ENCODE peak calls at places on chromosomes 1 and 21, in five cellular contexts. One of them, this sample, is unnamed.

GRCh38 chr1:103948526-103948925 is 198.8 kb downstream of the AMY1C start:
- DNase-seq in Peyer's patch: no peak
- DNase-seq in DND-41: no peak
- DNase-seq in astrocyte of the cerebellum: no peak
- DNase-seq in left ventricle myocardium inferior: no peak
- DNase-seq in this sample: no peak

GRCh38 chr1:207755846-207756692 is 4.2 kb downstream of the CD46 start:
- DNase-seq in Peyer's patch: peak
- DNase-seq in DND-41: no peak
- DNase-seq in astrocyte of the cerebellum: no peak
- DNase-seq in left ventricle myocardium inferior: no peak
- DNase-seq in this sample: no peak

GRCh38 chr1:117093870-117094621 is 27.5 kb downstream of the TRIM45 start:
- DNase-seq in Peyer's patch: peak
- DNase-seq in DND-41: peak
- DNase-seq in astrocyte of the cerebellum: peak
- DNase-seq in left ventricle myocardium inferior: no peak
- DNase-seq in this sample: peak

GRCh38 chr1:8554956-8555534 is 237.1 kb downstream of the SLC45A1 start:
- DNase-seq in Peyer's patch: no peak
- DNase-seq in DND-41: no peak
- DNase-seq in astrocyte of the cerebellum: no peak
- DNase-seq in left ventricle myocardium inferior: no peak
- DNase-seq in this sample: no peak

GRCh38 chr1:51666463-51666862 is 49.6 kb downstream of the OSBPL9 start:
- DNase-seq in Peyer's patch: no peak
- DNase-seq in DND-41: no peak
- DNase-seq in astrocyte of the cerebellum: no peak
- DNase-seq in left ventricle myocardium inferior: no peak
- DNase-seq in this sample: no peak

GRCh38 chr1:245264226-245264625 is 109.4 kb downstream of the KIF26B start:
- DNase-seq in Peyer's patch: no peak
- DNase-seq in DND-41: no peak
- DNase-seq in astrocyte of the cerebellum: no peak
- DNase-seq in left ventricle myocardium inferior: no peak
- DNase-seq in this sample: no peak

GRCh38 chr1:197811769-197812168 is 36.5 kb upstream of the DENND1B start:
- DNase-seq in Peyer's patch: no peak
- DNase-seq in DND-41: no peak
- DNase-seq in astrocyte of the cerebellum: no peak
- DNase-seq in left ventricle myocardium inferior: no peak
- DNase-seq in this sample: no peak

GRCh38 chr1:151036356-151036755 is at the start of gene BNIPL:
- DNase-seq in Peyer's patch: no peak
- DNase-seq in DND-41: no peak
- DNase-seq in astrocyte of the cerebellum: no peak
- DNase-seq in left ventricle myocardium inferior: no peak
- DNase-seq in this sample: no peak

GRCh38 chr1:154878371-154879355 is 8.6 kb upstream of the KCNN3 start:
- DNase-seq in Peyer's patch: peak
- DNase-seq in DND-41: peak
- DNase-seq in astrocyte of the cerebellum: peak
- DNase-seq in left ventricle myocardium inferior: peak
- DNase-seq in this sample: peak

GRCh38 chr1:67532452-67533216 is 102.4 kb upstream of the SERBP1 start:
- DNase-seq in Peyer's patch: peak
- DNase-seq in DND-41: peak
- DNase-seq in astrocyte of the cerebellum: peak
- DNase-seq in left ventricle myocardium inferior: no peak
- DNase-seq in this sample: no peak

GRCh38 chr21:14995695-14996490 is 68.9 kb downstream of the NRIP1 start:
- DNase-seq in Peyer's patch: no peak
- DNase-seq in DND-41: no peak
- DNase-seq in astrocyte of the cerebellum: peak
- DNase-seq in left ventricle myocardium inferior: no peak
- DNase-seq in this sample: no peak

GRCh38 chr1:226185153-226186036 is 1.1 kb downstream of the ACBD3 start:
- DNase-seq in Peyer's patch: no peak
- DNase-seq in DND-41: no peak
- DNase-seq in astrocyte of the cerebellum: no peak
- DNase-seq in left ventricle myocardium inferior: no peak
- DNase-seq in this sample: no peak

GRCh38 chr1:222817529-222817928 is 2.7 kb downstream of the DISP1 start:
- DNase-seq in Peyer's patch: no peak
- DNase-seq in DND-41: no peak
- DNase-seq in astrocyte of the cerebellum: peak
- DNase-seq in left ventricle myocardium inferior: no peak
- DNase-seq in this sample: no peak

GRCh38 chr1:205774277-205775014 is 836 bp downstream of the RAB29 start:
- DNase-seq in Peyer's patch: peak
- DNase-seq in DND-41: peak
- DNase-seq in astrocyte of the cerebellum: no peak
- DNase-seq in left ventricle myocardium inferior: no peak
- DNase-seq in this sample: peak

GRCh38 chr1:64172458-64172983 is 30.9 kb upstream of the UBE2U start:
- DNase-seq in Peyer's patch: no peak
- DNase-seq in DND-41: no peak
- DNase-seq in astrocyte of the cerebellum: no peak
- DNase-seq in left ventricle myocardium inferior: no peak
- DNase-seq in this sample: no peak

GRCh38 chr21:31752352-31752751 is 20.4 kb upstream of the SCAF4 start:
- DNase-seq in Peyer's patch: no peak
- DNase-seq in DND-41: no peak
- DNase-seq in astrocyte of the cerebellum: no peak
- DNase-seq in left ventricle myocardium inferior: no peak
- DNase-seq in this sample: no peak

GRCh38 chr1:12711421-12712005 is 4.4 kb upstream of the AADACL3 start:
- DNase-seq in Peyer's patch: no peak
- DNase-seq in DND-41: no peak
- DNase-seq in astrocyte of the cerebellum: no peak
- DNase-seq in left ventricle myocardium inferior: no peak
- DNase-seq in this sample: no peak

GRCh38 chr1:185735667-185736105 is 1.5 kb downstream of the HMCN1 start:
- DNase-seq in Peyer's patch: no peak
- DNase-seq in DND-41: no peak
- DNase-seq in astrocyte of the cerebellum: no peak
- DNase-seq in left ventricle myocardium inferior: no peak
- DNase-seq in this sample: no peak

GRCh38 chr1:119986007-119986497 is 83.4 kb downstream of the NOTCH2 start:
- DNase-seq in Peyer's patch: no peak
- DNase-seq in DND-41: no peak
- DNase-seq in astrocyte of the cerebellum: no peak
- DNase-seq in left ventricle myocardium inferior: no peak
- DNase-seq in this sample: no peak

GRCh38 chr1:66282343-66282852 is 251.6 kb upstream of the SGIP1 start:
- DNase-seq in Peyer's patch: peak
- DNase-seq in DND-41: no peak
- DNase-seq in astrocyte of the cerebellum: no peak
- DNase-seq in left ventricle myocardium inferior: no peak
- DNase-seq in this sample: peak
- TF ChIP-seq CTCF in Peyer's patch: peak
- TF ChIP-seq CTCF in DND-41: no peak
- TF ChIP-seq CTCF in astrocyte of the cerebellum: peak
- TF ChIP-seq CTCF in left ventricle myocardium inferior: no peak
- TF ChIP-seq CTCF in this sample: no peak

GRCh38 chr1:26283871-26284596 is 4.1 kb downstream of the SH3BGRL3 start:
- DNase-seq in Peyer's patch: no peak
- DNase-seq in DND-41: no peak
- DNase-seq in astrocyte of the cerebellum: no peak
- DNase-seq in left ventricle myocardium inferior: no peak
- DNase-seq in this sample: no peak

GRCh38 chr1:26284597-26285351 is 4.9 kb downstream of the SH3BGRL3 start:
- DNase-seq in Peyer's patch: peak
- DNase-seq in DND-41: peak
- DNase-seq in astrocyte of the cerebellum: peak
- DNase-seq in left ventricle myocardium inferior: peak
- DNase-seq in this sample: peak

GRCh38 chr1:26286064-26286416 is 6.2 kb downstream of the SH3BGRL3 start:
- DNase-seq in Peyer's patch: no peak
- DNase-seq in DND-41: no peak
- DNase-seq in astrocyte of the cerebellum: no peak
- DNase-seq in left ventricle myocardium inferior: no peak
- DNase-seq in this sample: no peak

GRCh38 chr1:26287033-26287711 is 7.3 kb downstream of the SH3BGRL3 start:
- DNase-seq in Peyer's patch: peak
- DNase-seq in DND-41: peak
- DNase-seq in astrocyte of the cerebellum: no peak
- DNase-seq in left ventricle myocardium inferior: peak
- DNase-seq in this sample: peak

DNA sequence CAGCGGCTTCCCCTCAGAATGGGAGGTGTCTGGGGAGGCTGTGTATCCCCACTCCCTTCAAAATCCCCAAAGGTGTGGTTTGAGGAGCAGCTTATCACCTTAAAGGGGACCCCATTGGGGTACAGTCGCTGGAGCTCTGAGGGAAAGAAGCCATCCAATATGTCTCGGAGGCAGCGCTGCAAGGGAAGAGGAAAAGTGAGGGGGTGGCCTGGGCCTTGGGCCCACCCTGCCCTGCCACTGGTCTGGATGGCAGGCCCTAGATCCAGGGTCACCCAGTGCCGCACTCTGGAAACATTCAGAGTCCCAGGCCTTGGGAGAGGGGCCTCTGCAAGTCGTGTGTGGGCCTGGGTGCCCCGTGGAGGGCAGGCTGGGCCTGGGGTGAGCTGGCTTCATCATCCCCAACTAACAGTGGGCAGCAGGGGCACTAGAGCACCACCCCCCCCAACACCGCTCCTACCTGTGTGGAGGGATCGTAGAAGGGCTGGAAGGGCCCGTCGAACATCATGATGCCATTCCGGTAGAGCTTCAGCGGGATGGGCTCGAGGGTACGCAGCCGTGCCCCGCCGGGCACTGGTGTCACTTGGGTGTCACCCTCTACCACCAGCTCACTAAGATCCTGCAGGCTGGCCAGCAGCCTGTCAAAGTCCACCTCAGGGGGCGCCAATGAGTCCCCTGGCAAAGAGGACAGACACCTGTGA is 5.6 kb downstream of the SH3BGRL3 start:
- DNase-seq in Peyer's patch: peak
- DNase-seq in DND-41: peak
- DNase-seq in astrocyte of the cerebellum: no peak
- DNase-seq in left ventricle myocardium inferior: no peak
- DNase-seq in this sample: peak
- TF ChIP-seq CTCF in Peyer's patch: peak
- TF ChIP-seq CTCF in DND-41: peak
- TF ChIP-seq CTCF in astrocyte of the cerebellum: peak
- TF ChIP-seq CTCF in left ventricle myocardium inferior: peak
- TF ChIP-seq CTCF in this sample: no peak

DNA sequence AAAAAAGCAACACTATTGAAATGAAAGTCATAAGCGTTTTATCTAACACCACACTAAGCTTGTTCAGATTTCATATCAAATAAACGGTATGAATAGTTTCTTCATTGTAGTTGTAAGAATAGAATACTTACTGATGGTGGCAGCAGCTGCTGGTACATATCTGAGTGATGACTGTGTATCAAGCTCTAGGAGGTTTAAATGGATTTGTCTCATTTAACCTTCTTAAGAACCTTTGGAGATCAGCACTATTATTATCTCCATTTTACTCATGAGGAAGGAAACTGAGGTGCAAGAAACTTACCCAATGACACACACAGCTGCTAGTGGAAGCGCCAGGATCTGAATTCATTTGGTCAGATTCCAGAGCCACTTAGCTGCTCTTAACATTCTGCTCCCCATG is 104.0 kb downstream of the EIF4G3 start:
- DNase-seq in Peyer's patch: no peak
- DNase-seq in DND-41: no peak
- DNase-seq in astrocyte of the cerebellum: no peak
- DNase-seq in left ventricle myocardium inferior: no peak
- DNase-seq in this sample: no peak
- TF ChIP-seq CTCF in Peyer's patch: no peak
- TF ChIP-seq CTCF in DND-41: no peak
- TF ChIP-seq CTCF in astrocyte of the cerebellum: no peak
- TF ChIP-seq CTCF in left ventricle myocardium inferior: no peak
- TF ChIP-seq CTCF in this sample: no peak

GRCh38 chr1:203638914-203639313 is 12.3 kb downstream of the ATP2B4 start:
- DNase-seq in Peyer's patch: peak
- DNase-seq in DND-41: no peak
- DNase-seq in astrocyte of the cerebellum: no peak
- DNase-seq in left ventricle myocardium inferior: peak
- DNase-seq in this sample: no peak
- TF ChIP-seq CTCF in Peyer's patch: no peak
- TF ChIP-seq CTCF in DND-41: no peak
- TF ChIP-seq CTCF in astrocyte of the cerebellum: no peak
- TF ChIP-seq CTCF in left ventricle myocardium inferior: peak
- TF ChIP-seq CTCF in this sample: no peak

GRCh38 chr1:26218906-26219494 is 15.0 kb upstream of the CEP85 start:
- DNase-seq in Peyer's patch: no peak
- DNase-seq in DND-41: no peak
- DNase-seq in astrocyte of the cerebellum: no peak
- DNase-seq in left ventricle myocardium inferior: peak
- DNase-seq in this sample: no peak

GRCh38 chr1:26213335-26213905 is 20.6 kb upstream of the CEP85 start:
- DNase-seq in Peyer's patch: no peak
- DNase-seq in DND-41: no peak
- DNase-seq in astrocyte of the cerebellum: no peak
- DNase-seq in left ventricle myocardium inferior: no peak
- DNase-seq in this sample: no peak

GRCh38 chr1:26210471-26210870 is 20.1 kb downstream of the CATSPER4 start:
- DNase-seq in Peyer's patch: no peak
- DNase-seq in DND-41: no peak
- DNase-seq in astrocyte of the cerebellum: no peak
- DNase-seq in left ventricle myocardium inferior: no peak
- DNase-seq in this sample: no peak

GRCh38 chr1:26212726-26213125 is 21.3 kb upstream of the CEP85 start:
- DNase-seq in Peyer's patch: no peak
- DNase-seq in DND-41: no peak
- DNase-seq in astrocyte of the cerebellum: no peak
- DNase-seq in left ventricle myocardium inferior: no peak
- DNase-seq in this sample: no peak

GRCh38 chr1:26215246-26215645 is 18.8 kb upstream of the CEP85 start:
- DNase-seq in Peyer's patch: no peak
- DNase-seq in DND-41: no peak
- DNase-seq in astrocyte of the cerebellum: no peak
- DNase-seq in left ventricle myocardium inferior: no peak
- DNase-seq in this sample: no peak
- TF ChIP-seq CTCF in Peyer's patch: no peak
- TF ChIP-seq CTCF in DND-41: no peak
- TF ChIP-seq CTCF in astrocyte of the cerebellum: no peak
- TF ChIP-seq CTCF in left ventricle myocardium inferior: no peak
- TF ChIP-seq CTCF in this sample: no peak

GRCh38 chr1:158706096-158706495 is 5.6 kb upstream of the OR6K2 start:
- DNase-seq in Peyer's patch: no peak
- DNase-seq in DND-41: no peak
- DNase-seq in astrocyte of the cerebellum: no peak
- DNase-seq in left ventricle myocardium inferior: no peak
- DNase-seq in this sample: no peak
- TF ChIP-seq CTCF in Peyer's patch: no peak
- TF ChIP-seq CTCF in DND-41: no peak
- TF ChIP-seq CTCF in astrocyte of the cerebellum: no peak
- TF ChIP-seq CTCF in left ventricle myocardium inferior: no peak
- TF ChIP-seq CTCF in this sample: no peak

This sample was measured in CD4-positive, alpha-beta T cell.